ENCODE peak calls at places on chromosome 2, in five cellular contexts. W is esophagus muscularis mucosa, P is body of pancreas, Z is NB4, L is BE2C. S is an unnamed sample.

GRCh38 chr2:208906330-208906729 is 499.7 kb downstream of the PTH2R start:
- DNase-seq in Z (no peak), L (no peak), W (no peak), P (no peak), S (no peak)

GRCh38 chr2:133240505-133241230 is 327.6 kb downstream of the NCKAP5 start:
- DNase-seq in P (no peak), L (no peak), Z (no peak), W (no peak), S (no peak)

GRCh38 chr2:33220533-33220932 is 255.9 kb upstream of the RASGRP3 start:
- DNase-seq in P (no peak), Z (no peak), W (no peak), L (no peak), S (no peak)

GRCh38 chr2:109646961-109647360 is 32.8 kb downstream of the SOWAHC start:
- DNase-seq in Z (no peak), W (no peak), L (no peak), P (no peak), S (no peak)

GRCh38 chr2:111039984-111040383 is 80.7 kb upstream of the BCL2L11 start:
- DNase-seq in P (no peak), L (no peak), Z (no peak), W (peak; percentile 80), S (no peak)

GRCh38 chr2:198762456-198762855 is 695.3 kb downstream of the SATB2 start:
- DNase-seq in Z (no peak), W (no peak), L (no peak), P (no peak), S (no peak)

GRCh38 chr2:119837759-119838158 is 78.0 kb downstream of the PTPN4 start:
- DNase-seq in Z (no peak), W (no peak), P (no peak), L (no peak), S (no peak)

GRCh38 chr2:34549710-34550345 is 950.7 kb upstream of the FAM98A start:
- DNase-seq in W (no peak), P (no peak), L (no peak), Z (no peak), S (no peak)

GRCh38 chr2:12091201-12091806 is 344.9 kb downstream of the LPIN1 start:
- DNase-seq in W (no peak), Z (no peak), L (no peak), P (no peak), S (no peak)

GRCh38 chr2:109470121-109470921 is 143.4 kb downstream of the SEPTIN10 start:
- DNase-seq in Z (peak; percentile 99), P (no peak), L (no peak), W (no peak), S (peak; percentile 69)

GRCh38 chr2:233131991-233132390 is 71.8 kb downstream of the INPP5D start:
- DNase-seq in L (no peak), Z (no peak), W (no peak), P (no peak), S (peak; percentile 1)

GRCh38 chr2:171723724-171724683 is 36.7 kb downstream of the DYNC1I2 start:
- DNase-seq in Z (peak; percentile 14), P (peak; percentile 17), W (no peak), L (peak; percentile 18), S (no peak)

GRCh38 chr2:40281021-40281940 is 170.6 kb downstream of the SLC8A1 start:
- DNase-seq in Z (no peak), W (no peak), L (no peak), P (no peak), S (peak; percentile 71)

GRCh38 chr2:35986871-35987270 is 368.7 kb upstream of the CRIM1 start:
- DNase-seq in P (no peak), Z (no peak), L (no peak), W (no peak), S (no peak)

GRCh38 chr2:71073475-71073874 is 5.0 kb downstream of the NAGK start:
- DNase-seq in P (no peak), L (no peak), Z (no peak), W (no peak), S (no peak)

GRCh38 chr2:95025406-95026319 is at the start of gene MAL:
- DNase-seq in W (no peak), L (no peak), P (no peak), Z (no peak), S (no peak)

GRCh38 chr2:71578665-71579371 is 125.5 kb downstream of the DYSF start:
- DNase-seq in L (no peak), W (no peak), P (peak; percentile 30), Z (no peak), S (no peak)

GRCh38 chr2:239678186-239678490 is 277.3 kb upstream of the HDAC4 start:
- DNase-seq in Z (no peak), L (no peak), W (peak; percentile 47), P (no peak), S (no peak)

GRCh38 chr2:61179701-61180639 is 18.0 kb downstream of the C2orf74 start:
- DNase-seq in Z (no peak), P (peak; percentile 83), W (peak; percentile 68), L (peak; percentile 56), S (no peak)

GRCh38 chr2:239443102-239443620 is 42.3 kb upstream of the HDAC4 start:
- DNase-seq in W (peak; percentile 90), Z (no peak), L (no peak), P (no peak), S (no peak)

GRCh38 chr2:143890799-143891198 is 629.1 kb downstream of the ZEB2 start:
- DNase-seq in P (no peak), Z (peak; percentile 3), L (no peak), W (no peak), S (no peak)

GRCh38 chr2:39938035-39938835 is 159.2 kb upstream of the THUMPD2 start:
- DNase-seq in P (no peak), Z (no peak), W (no peak), L (no peak), S (peak; percentile 77)

GRCh38 chr2:104969564-104969963 is 68.3 kb upstream of the MRPS9 start:
- DNase-seq in W (no peak), P (no peak), L (no peak), Z (peak; percentile 25), S (peak; percentile 44)

DNA sequence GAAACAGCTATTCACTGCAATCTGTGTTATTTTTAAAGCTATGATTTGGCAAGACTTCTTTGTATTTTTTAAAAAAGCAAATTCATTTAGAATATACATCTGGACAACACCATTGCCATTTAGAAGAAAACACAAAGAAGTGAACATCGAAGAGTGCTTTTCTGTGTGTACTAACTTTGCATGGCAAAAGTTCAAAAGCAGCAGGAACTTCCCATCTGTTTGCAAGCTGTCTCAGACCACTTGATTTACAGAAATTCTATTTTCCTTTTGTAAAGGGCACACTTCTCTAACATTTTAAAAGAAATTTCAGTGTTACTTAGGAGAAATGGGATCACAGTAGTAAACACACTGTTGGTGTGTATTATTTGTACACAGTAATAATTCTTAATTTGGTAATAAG is 145.9 kb downstream of the CALCRL start:
- DNase-seq in P (no peak), W (no peak), Z (no peak), L (no peak), S (no peak)
- H3K4me3 ChIP-seq in P (no peak overlapping the region), W (no peak overlapping the region), Z (no peak overlapping the region), L (no peak overlapping the region), S (no peak overlapping the region)

GRCh38 chr2:234249873-234250272 is 199.4 kb downstream of the SPP2 start:
- DNase-seq in L (no peak), P (no peak), Z (no peak), W (no peak), S (peak; percentile 84)

GRCh38 chr2:234247453-234248180 is 197.1 kb downstream of the SPP2 start:
- DNase-seq in P (no peak), W (no peak), L (no peak), Z (no peak), S (no peak)

GRCh38 chr2:234251326-234252271 is 201.1 kb downstream of the SPP2 start:
- DNase-seq in Z (no peak), L (no peak), P (peak; percentile 22), W (no peak), S (peak; percentile 97)

GRCh38 chr2:234245945-234246344 is 195.4 kb downstream of the SPP2 start:
- DNase-seq in P (no peak), L (no peak), W (no peak), Z (no peak), S (peak; percentile 88)

DNA sequence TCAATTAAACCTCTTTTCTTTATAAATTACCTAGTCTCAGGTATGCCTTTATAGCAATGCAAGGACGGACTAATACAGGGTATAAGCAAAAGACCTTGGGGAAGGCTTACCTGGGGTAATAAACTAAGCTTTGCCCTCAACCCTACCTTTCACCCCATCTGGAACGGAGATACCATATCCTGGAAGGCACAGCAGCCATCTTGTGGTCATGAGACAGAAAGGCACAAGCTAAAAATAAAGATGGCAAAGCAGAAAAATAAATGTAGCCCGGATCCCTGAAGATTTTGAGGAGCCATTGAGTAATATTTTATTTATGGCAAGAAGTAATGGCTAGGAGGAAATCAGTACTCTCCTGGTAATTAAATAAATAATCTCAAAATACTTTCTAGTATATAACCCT is 198.5 kb downstream of the SPP2 start:
- DNase-seq in L (no peak), Z (no peak), P (no peak), W (no peak), S (no peak)
- TF ChIP-seq CTCF in L (no peak), Z (no peak), P (no peak), W (no peak), S (no peak)

DNA sequence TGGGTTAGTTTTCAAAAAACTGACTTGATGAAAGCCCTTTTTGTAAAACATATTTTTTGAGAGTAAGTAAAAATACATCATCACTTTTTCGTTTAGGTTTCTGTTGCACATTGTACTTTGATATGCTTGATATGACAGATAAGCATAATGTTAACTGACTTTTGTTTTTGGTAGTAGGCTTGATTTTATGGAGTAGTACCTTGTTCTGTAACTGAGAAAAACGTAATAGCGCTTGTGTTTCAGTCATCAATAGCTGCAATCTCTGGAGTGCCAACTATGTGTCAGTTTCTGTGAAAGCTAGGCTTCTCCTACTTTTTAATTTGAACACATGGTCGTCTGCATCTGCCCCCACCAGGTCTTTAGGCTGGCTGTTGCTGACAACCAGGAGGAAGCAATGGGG is 1.3 kb downstream of the LCLAT1 start:
- DNase-seq in Z (no peak), W (no peak), P (no peak), L (no peak), S (no peak)
- H3K4me3 ChIP-seq in Z (peak overlapping the region; percentile 87), W (peak overlapping the region; percentile 89), P (no peak overlapping the region), L (peak overlapping the region; percentile 85), S (no peak overlapping the region)

GRCh38 chr2:17309186-17309585 is 209.1 kb downstream of the RAD51AP2 start:
- DNase-seq in Z (no peak), L (no peak), P (no peak), W (peak; percentile 68), S (no peak)

GRCh38 chr2:17306706-17307105 is 211.5 kb downstream of the RAD51AP2 start:
- DNase-seq in P (no peak), Z (no peak), W (peak; percentile 37), L (no peak), S (no peak)

GRCh38 chr2:17311771-17312511 is 206.3 kb downstream of the RAD51AP2 start:
- DNase-seq in P (no peak), Z (no peak), W (no peak), L (no peak), S (no peak)

GRCh38 chr2:17311104-17311619 is 207.1 kb downstream of the RAD51AP2 start:
- DNase-seq in L (no peak), P (no peak), W (no peak), Z (no peak), S (no peak)

DNA sequence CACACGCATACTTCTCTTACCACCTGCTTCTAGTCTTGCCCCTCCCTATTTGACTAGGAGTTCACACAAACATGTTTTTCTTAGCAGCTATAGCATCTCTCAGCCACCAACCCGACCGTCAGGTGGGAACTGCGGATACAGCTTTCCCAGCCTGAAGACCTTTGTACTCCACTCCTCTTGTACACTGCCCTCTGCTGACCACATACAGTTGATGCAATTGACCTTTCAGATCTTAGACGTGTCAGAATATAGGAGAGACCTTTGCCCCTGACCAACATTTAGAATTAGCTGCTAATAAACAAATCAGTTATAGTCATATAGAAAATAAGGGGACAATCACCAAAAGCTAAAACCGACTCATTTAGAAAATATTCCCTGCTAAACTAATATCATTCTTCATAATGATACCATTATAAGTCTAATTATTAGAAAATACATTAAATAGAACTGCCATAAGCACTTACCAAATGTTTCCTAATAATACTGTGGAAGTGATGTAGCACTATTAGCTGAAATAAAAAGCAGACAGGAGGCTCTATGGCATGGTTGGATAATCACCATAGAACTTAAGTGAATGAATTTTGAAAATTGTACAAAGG is 208.4 kb downstream of the RAD51AP2 start:
- DNase-seq in W (no peak), L (peak; percentile 55), P (peak; percentile 66), Z (peak; percentile 64), S (no peak)
- TF ChIP-seq CTCF in W (peak; percentile 36), L (peak; percentile 87), P (peak; percentile 71), Z (peak; percentile 76), S (peak; percentile 83)